ENCODE peak calls at places on chromosomes 11 and 22, in four cellular contexts. P, V, S and O are unnamed samples.

GRCh38 chr22:37519268-37520195 is at the start of gene CARD10:
- DNase-seq in P (no peak), V (peak; percentile 46), S (peak; percentile 63), O (peak; percentile 81)

GRCh38 chr11:26710489-26710888 is 11.4 kb downstream of the SLC5A12 start:
- DNase-seq in P (no peak), V (no peak), S (no peak), O (no peak)

GRCh38 chr11:134207538-134208239 is 16.1 kb downstream of the NCAPD3 start:
- DNase-seq in P (no peak), V (peak; percentile 74), S (no peak), O (peak; percentile 66)

GRCh38 chr22:20758688-20759087 is 15.2 kb upstream of the SERPIND1 start:
- DNase-seq in P (no peak), V (no peak), S (no peak), O (no peak)

GRCh38 chr11:34356576-34356917 is 1.3 kb downstream of the ABTB2 start:
- DNase-seq in P (no peak), V (no peak), S (peak; percentile 23), O (no peak)

GRCh38 chr11:96082002-96082899 is 158.3 kb upstream of the MTMR2 start:
- DNase-seq in P (no peak), V (no peak), S (no peak), O (no peak)

GRCh38 chr11:83042966-83043711 is 28.6 kb downstream of the RAB30 start:
- DNase-seq in P (no peak), V (no peak), S (no peak), O (no peak)

GRCh38 chr11:117189191-117189940 is 9.8 kb upstream of the TAGLN start:
- DNase-seq in P (no peak), V (no peak), S (no peak), O (peak; percentile 80)

GRCh38 chr11:105790021-105790420 is 180.1 kb downstream of the GRIA4 start:
- DNase-seq in P (no peak), V (no peak), S (no peak), O (no peak)